ENCODE peak calls at places on chromosomes 2 and 18, in eight cellular contexts. V is cerebellar cortex; N is activated CD8-positive, alpha-beta memory T cell treated with anti-CD3 and anti-CD28 coated beads, Interleukin-2, amount 50 U/mL, for 4 hours; G is ovary; C is stimulated activated CD8-positive, alpha-beta memory T cell treated with anti-CD3 and anti-CD28 coated beads, Interleukin-12 subunit alpha, Interleukin-12 subunit beta, amount 100 ng/mL, for 4 hours; K is astrocyte of the hippocampus; E is activated CD4-positive, alpha-beta T cell treated with anti-CD3 and anti-CD28 coated beads, Interleukin-2, amount 50 U/mL, for 4 hours; U is nucleus accumbens. M is an unnamed sample.

GRCh38 chr2:219309278-219309677 is at the start of gene PTPRN:
- DNase-seq in V (peak), N (no peak), G (no peak), C (no peak), K (peak), E (no peak), U (no peak), M (no peak)

GRCh38 chr18:3245853-3246635 is 1.6 kb upstream of the MYL12A start:
- DNase-seq in V (peak), N (peak), G (peak), C (peak), K (peak), E (peak), U (peak), M (peak)

GRCh38 chr2:176589956-176590509 is 320.8 kb downstream of the MTX2 start:
- DNase-seq in V (no peak), N (no peak), G (no peak), C (no peak), K (no peak), E (no peak), U (no peak), M (no peak)

GRCh38 chr18:49011291-49011746 is 60.6 kb upstream of the SMAD7 start:
- DNase-seq in V (no peak), N (no peak), G (no peak), C (no peak), K (no peak), E (no peak), U (no peak), M (peak)

GRCh38 chr2:209191139-209191538 is 232.7 kb upstream of the MAP2 start:
- DNase-seq in V (no peak), N (no peak), G (no peak), C (no peak), K (no peak), E (no peak), U (no peak), M (no peak)

GRCh38 chr2:15058015-15058414 is 425.5 kb downstream of the LRATD1 start:
- DNase-seq in V (peak), N (no peak), G (no peak), C (no peak), K (no peak), E (no peak), U (no peak), M (no peak)

GRCh38 chr18:43485565-43485964 is 208.3 kb upstream of the SYT4 start:
- DNase-seq in V (no peak), N (no peak), G (no peak), C (no peak), K (no peak), E (no peak), U (no peak), M (no peak)

GRCh38 chr2:224772494-224772893 is 56.3 kb upstream of the CCDC195 start:
- DNase-seq in V (peak), N (no peak), G (no peak), C (no peak), K (no peak), E (no peak), U (no peak), M (no peak)

GRCh38 chr18:36628435-36629094 is 200.2 kb downstream of the TPGS2 start:
- DNase-seq in V (no peak), N (no peak), G (no peak), C (no peak), K (peak), E (no peak), U (no peak), M (no peak)

GRCh38 chr2:18824915-18825314 is 235.5 kb upstream of the NT5C1B start:
- DNase-seq in V (no peak), N (no peak), G (no peak), C (no peak), K (no peak), E (no peak), U (no peak), M (no peak)

GRCh38 chr2:62325398-62325797 is 129.5 kb downstream of the B3GNT2 start:
- DNase-seq in V (no peak), N (no peak), G (no peak), C (no peak), K (no peak), E (no peak), U (no peak), M (no peak)

GRCh38 chr2:168136392-168136977 is 110.9 kb downstream of the STK39 start:
- DNase-seq in V (peak), N (no peak), G (no peak), C (no peak), K (peak), E (no peak), U (no peak), M (no peak)

GRCh38 chr2:74501335-74502071 is 2.1 kb upstream of the LBX2 start:
- DNase-seq in V (no peak), N (no peak), G (no peak), C (no peak), K (peak), E (no peak), U (no peak), M (no peak)

GRCh38 chr2:178865121-178865520 is 57.9 kb upstream of the TTN start:
- DNase-seq in V (no peak), N (no peak), G (no peak), C (no peak), K (no peak), E (no peak), U (no peak), M (no peak)

GRCh38 chr2:38174646-38175096 is 98.7 kb upstream of the CYP1B1 start:
- DNase-seq in V (no peak), N (no peak), G (no peak), C (no peak), K (peak), E (no peak), U (no peak), M (no peak)

GRCh38 chr2:21059885-21060610 is 16.2 kb upstream of the APOB start:
- DNase-seq in V (no peak), N (no peak), G (no peak), C (no peak), K (no peak), E (no peak), U (no peak), M (no peak)

GRCh38 chr18:79769698-79770500 is 27.8 kb upstream of the KCNG2 start:
- DNase-seq in V (no peak), N (peak), G (no peak), C (no peak), K (no peak), E (no peak), U (no peak), M (no peak)

GRCh38 chr2:108988796-108989713 is at the start of gene EDAR:
- DNase-seq in V (peak), N (peak), G (no peak), C (no peak), K (peak), E (peak), U (no peak), M (no peak)

GRCh38 chr2:190847504-190848201 is 33.0 kb upstream of the GLS start:
- DNase-seq in V (peak), N (no peak), G (no peak), C (no peak), K (no peak), E (no peak), U (no peak), M (no peak)